ENCODE peak calls at places on chromosome 5, in four cellular contexts. One of them, this sample, is unnamed.

GRCh38 chr5:346229-346935 is 24.9 kb downstream of the AHRR start:
- DNase-seq in stimulated activated CD4-positive, alpha-beta T cell treated with anti-CD3 and anti-CD28 coated beads, Interleukin-15, amount 100 ng/mL, for 1 hour: no peak
- DNase-seq in AG09319: no peak
- DNase-seq in GM04503: no peak
- DNase-seq in this sample: peak

GRCh38 chr5:174327896-174328295 is 282.4 kb downstream of the NSG2 start:
- DNase-seq in AG09319: no peak
- DNase-seq in stimulated activated CD4-positive, alpha-beta T cell treated with anti-CD3 and anti-CD28 coated beads, Interleukin-15, amount 100 ng/mL, for 1 hour: no peak
- DNase-seq in GM04503: no peak
- DNase-seq in this sample: no peak

GRCh38 chr5:154214236-154215106 is 23.9 kb downstream of the GALNT10 start:
- DNase-seq in GM04503: no peak
- DNase-seq in stimulated activated CD4-positive, alpha-beta T cell treated with anti-CD3 and anti-CD28 coated beads, Interleukin-15, amount 100 ng/mL, for 1 hour: no peak
- DNase-seq in AG09319: no peak
- DNase-seq in this sample: no peak

GRCh38 chr5:36359267-36359666 is 57.6 kb upstream of the RANBP3L start:
- DNase-seq in GM04503: no peak
- DNase-seq in stimulated activated CD4-positive, alpha-beta T cell treated with anti-CD3 and anti-CD28 coated beads, Interleukin-15, amount 100 ng/mL, for 1 hour: no peak
- DNase-seq in AG09319: no peak
- DNase-seq in this sample: no peak

GRCh38 chr5:124790261-124790894 is 43.9 kb upstream of the ZNF608 start:
- DNase-seq in GM04503: no peak
- DNase-seq in AG09319: no peak
- DNase-seq in stimulated activated CD4-positive, alpha-beta T cell treated with anti-CD3 and anti-CD28 coated beads, Interleukin-15, amount 100 ng/mL, for 1 hour: no peak
- DNase-seq in this sample: no peak

GRCh38 chr5:171630047-171630669 is 155.5 kb upstream of the SMIM23 start:
- DNase-seq in GM04503: no peak
- DNase-seq in stimulated activated CD4-positive, alpha-beta T cell treated with anti-CD3 and anti-CD28 coated beads, Interleukin-15, amount 100 ng/mL, for 1 hour: no peak
- DNase-seq in AG09319: no peak
- DNase-seq in this sample: peak

GRCh38 chr5:14522721-14523120 is 58.9 kb upstream of the OTULINL start:
- DNase-seq in AG09319: no peak
- DNase-seq in stimulated activated CD4-positive, alpha-beta T cell treated with anti-CD3 and anti-CD28 coated beads, Interleukin-15, amount 100 ng/mL, for 1 hour: no peak
- DNase-seq in GM04503: no peak
- DNase-seq in this sample: no peak

GRCh38 chr5:87872986-87873385 is 395.7 kb downstream of the TMEM161B start:
- DNase-seq in GM04503: no peak
- DNase-seq in stimulated activated CD4-positive, alpha-beta T cell treated with anti-CD3 and anti-CD28 coated beads, Interleukin-15, amount 100 ng/mL, for 1 hour: no peak
- DNase-seq in AG09319: no peak
- DNase-seq in this sample: no peak

GRCh38 chr5:56288880-56289601 is 55.9 kb upstream of the ANKRD55 start:
- DNase-seq in GM04503: no peak
- DNase-seq in stimulated activated CD4-positive, alpha-beta T cell treated with anti-CD3 and anti-CD28 coated beads, Interleukin-15, amount 100 ng/mL, for 1 hour: no peak
- DNase-seq in AG09319: no peak
- DNase-seq in this sample: no peak

GRCh38 chr5:134958755-134959154 is 9.0 kb upstream of the CATSPER3 start:
- DNase-seq in AG09319: no peak
- DNase-seq in GM04503: no peak
- DNase-seq in stimulated activated CD4-positive, alpha-beta T cell treated with anti-CD3 and anti-CD28 coated beads, Interleukin-15, amount 100 ng/mL, for 1 hour: no peak
- DNase-seq in this sample: peak

This sample was measured in endodermal cell.